ENCODE peak calls at places on chromosomes 3 and 15, in five cellular contexts. E, M, X, Y and G are unnamed samples.

GRCh38 chr3:72145506-72146380 is 360.8 kb upstream of the PROK2 start:
- DNase-seq in E (no peak), M (no peak), X (peak), Y (peak), G (no peak)

GRCh38 chr3:181610083-181610972 is 101.4 kb upstream of the SOX2 start:
- DNase-seq in E (no peak), M (no peak), X (no peak), Y (no peak), G (no peak)

GRCh38 chr3:125192190-125193035 is 20.1 kb downstream of the SLC12A8 start:
- DNase-seq in E (no peak), M (no peak), X (no peak), Y (no peak), G (no peak)

GRCh38 chr15:90376789-90377188 is 11.3 kb upstream of the IQGAP1 start:
- DNase-seq in E (no peak), M (no peak), X (no peak), Y (no peak), G (no peak)

GRCh38 chr3:104180906-104181305 is 1185.8 kb upstream of the ALCAM start:
- DNase-seq in E (no peak), M (no peak), X (peak), Y (no peak), G (no peak)

GRCh38 chr3:20916966-20917606 is 731.1 kb upstream of the SGO1 start:
- DNase-seq in E (no peak), M (no peak), X (no peak), Y (no peak), G (no peak)

GRCh38 chr3:29281265-29282228 is 676 bp downstream of the RBMS3 start:
- DNase-seq in E (no peak), M (no peak), X (peak), Y (no peak), G (no peak)

GRCh38 chr15:88125578-88125977 is 131.0 kb downstream of the NTRK3 start:
- DNase-seq in E (no peak), M (no peak), X (no peak), Y (no peak), G (no peak)

GRCh38 chr3:128482175-128482856 is 10.7 kb downstream of the GATA2 start:
- DNase-seq in E (no peak), M (no peak), X (no peak), Y (no peak), G (no peak)

GRCh38 chr15:37981781-37982180 is 47.3 kb downstream of the TMCO5A start:
- DNase-seq in E (no peak), M (no peak), X (peak), Y (peak), G (no peak)

GRCh38 chr3:48877671-48878070 is 21.0 kb downstream of the SLC25A20 start:
- DNase-seq in E (no peak), M (no peak), X (no peak), Y (no peak), G (no peak)

GRCh38 chr15:61228025-61228901 is 839 bp downstream of the RORA start:
- DNase-seq in E (no peak), M (peak), X (peak), Y (no peak), G (no peak)

GRCh38 chr3:42263354-42264346 is 2.3 kb downstream of the CCK start:
- DNase-seq in E (no peak), M (no peak), X (no peak), Y (no peak), G (no peak)

GRCh38 chr3:16297991-16298885 is 33.2 kb downstream of the OXNAD1 start:
- DNase-seq in E (no peak), M (no peak), X (no peak), Y (no peak), G (no peak)

GRCh38 chr15:69802432-69802831 is 295.3 kb downstream of the TLE3 start:
- DNase-seq in E (no peak), M (no peak), X (no peak), Y (no peak), G (no peak)

GRCh38 chr15:64014995-64015394 is 31.3 kb downstream of the DAPK2 start:
- DNase-seq in E (no peak), M (no peak), X (no peak), Y (no peak), G (no peak)

GRCh38 chr3:123884258-123884831 is at the start of gene MYLK:
- DNase-seq in E (peak), M (peak), X (peak), Y (peak), G (peak)

GRCh38 chr15:69061414-69061842 is 46.9 kb downstream of the NOX5 start:
- DNase-seq in E (no peak), M (no peak), X (no peak), Y (no peak), G (no peak)

GRCh38 chr3:108548886-108549285 is 38.5 kb upstream of the MYH15 start:
- DNase-seq in E (no peak), M (no peak), X (no peak), Y (no peak), G (no peak)

GRCh38 chr15:68797157-68797556 is 23.5 kb downstream of the ANP32A start:
- DNase-seq in E (no peak), M (no peak), X (peak), Y (no peak), G (no peak)

GRCh38 chr15:78757636-78757905 is 53.7 kb downstream of the ADAMTS7 start:
- DNase-seq in E (no peak), M (no peak), X (no peak), Y (no peak), G (no peak)

GRCh38 chr3:112128843-112129727 is 4.0 kb downstream of the GCSAM start:
- DNase-seq in E (no peak), M (no peak), X (peak), Y (peak), G (peak)

GRCh38 chr3:187989458-187990153 is 164.4 kb upstream of the LPP start:
- DNase-seq in E (no peak), M (no peak), X (no peak), Y (no peak), G (no peak)

GRCh38 chr15:69045810-69046209 is 31.3 kb downstream of the NOX5 start:
- DNase-seq in E (no peak), M (no peak), X (peak), Y (no peak), G (no peak)

GRCh38 chr15:78992416-78993256 is 47.8 kb upstream of the CTSH start:
- DNase-seq in E (no peak), M (peak), X (peak), Y (no peak), G (no peak)